ENCODE peak calls at places on chromosomes 4 and X, in eight cellular contexts. F is breast epithelium, U is adrenal gland, B is ovary, C is gastrocnemius medialis, V is suprapubic skin, X is A549, D is GM12891. Y is an unnamed sample.

GRCh38 chrX:17549005-17549685 is 174.1 kb downstream of the NHS start:
- DNase-seq in X (no peak), V (no peak), C (no peak), U (no peak), B (no peak), D (no peak), F (no peak), Y (no peak)

GRCh38 chr4:52052475-52052780 is 1.3 kb downstream of the SPATA18 start:
- DNase-seq in F (peak), C (no peak), B (no peak), D (peak), X (no peak), V (no peak), U (no peak), Y (peak)

GRCh38 chr4:137467537-137467936 is 64.8 kb downstream of the PCDH18 start:
- DNase-seq in V (no peak), B (no peak), D (no peak), U (no peak), X (no peak), F (no peak), C (no peak), Y (no peak)

GRCh38 chr4:100190643-100191600 is 654 bp upstream of the DDIT4L start:
- DNase-seq in D (no peak), V (no peak), F (no peak), C (peak), U (no peak), X (no peak), B (peak), Y (no peak)

GRCh38 chr4:54843946-54844345 is 186.2 kb downstream of the KIT start:
- DNase-seq in D (no peak), C (no peak), V (no peak), B (no peak), F (no peak), U (no peak), X (no peak), Y (no peak)

GRCh38 chr4:3316146-3316545 is 23.3 kb downstream of the RGS12 start:
- DNase-seq in U (peak), C (no peak), B (no peak), V (peak), F (no peak), D (no peak), X (no peak), Y (no peak)

GRCh38 chrX:43813898-43814297 is 68.4 kb downstream of the MAOB start:
- DNase-seq in B (no peak), D (no peak), C (peak), F (no peak), X (no peak), V (no peak), U (no peak), Y (peak)

GRCh38 chrX:102959471-102959870 is 22.4 kb downstream of the RAB40AL start:
- DNase-seq in F (no peak), X (no peak), V (no peak), C (no peak), U (no peak), D (no peak), B (no peak), Y (no peak)

GRCh38 chrX:47129879-47130358 is 14.6 kb downstream of the NDUFB11 start:
- DNase-seq in F (no peak), B (no peak), D (no peak), U (no peak), C (no peak), X (no peak), V (no peak), Y (no peak)

GRCh38 chr4:156642161-156642560 is 329.4 kb downstream of the PDGFC start:
- DNase-seq in B (no peak), D (no peak), X (no peak), F (no peak), V (no peak), C (no peak), U (no peak), Y (no peak)

GRCh38 chr4:83625807-83626206 is 89.9 kb downstream of the GPAT3 start:
- DNase-seq in V (no peak), U (no peak), B (no peak), D (no peak), F (no peak), X (no peak), C (peak), Y (no peak)

GRCh38 chr4:78242071-78242470 is 184.9 kb downstream of the FRAS1 start:
- DNase-seq in D (no peak), U (no peak), C (no peak), F (no peak), X (no peak), V (no peak), B (no peak), Y (no peak)

GRCh38 chr4:78592104-78592783 is 40.7 kb downstream of the ANXA3 start:
- DNase-seq in C (no peak), X (no peak), B (no peak), F (no peak), D (no peak), U (no peak), V (no peak), Y (peak)

GRCh38 chrX:118726887-118727685 is at the start of gene IL13RA1:
- DNase-seq in U (peak), B (peak), C (peak), X (peak), F (peak), D (no peak), V (peak), Y (peak)

GRCh38 chr4:24702266-24702665 is 93.1 kb upstream of the SOD3 start:
- DNase-seq in D (no peak), B (no peak), X (no peak), F (no peak), U (no peak), V (no peak), C (no peak), Y (no peak)

GRCh38 chr4:145276044-145276443 is 95.7 kb upstream of the OTUD4 start:
- DNase-seq in C (no peak), B (no peak), F (no peak), V (no peak), D (no peak), U (no peak), X (no peak), Y (no peak)

DNA sequence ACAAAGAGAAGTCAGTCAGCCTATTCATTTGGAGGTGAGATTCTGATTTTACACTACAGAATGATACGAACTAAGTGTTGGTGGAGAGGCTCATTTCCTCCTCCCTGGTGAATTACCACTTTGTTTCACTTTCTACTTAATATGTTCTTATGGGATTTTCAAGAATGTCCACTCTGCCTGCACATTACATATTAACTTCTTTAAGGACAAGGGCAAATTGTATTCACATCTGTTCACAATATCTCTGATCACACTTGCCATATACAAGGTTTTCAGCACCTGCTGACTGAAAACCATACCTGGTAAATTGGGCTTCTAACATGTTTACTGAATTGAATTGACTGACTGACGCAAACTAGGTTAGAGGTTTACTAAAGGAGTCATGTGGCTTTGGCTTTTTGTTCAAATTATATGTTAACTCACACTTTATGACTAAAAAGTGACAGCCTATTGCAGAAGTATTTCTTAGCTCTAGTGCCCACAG is 188.4 kb upstream of the MBNL3 start:
- DNase-seq in D (no peak), V (no peak), F (no peak), C (no peak), U (no peak), B (no peak), X (no peak), Y (no peak)
- TF ChIP-seq POLR2A in D (no peak), V (no peak), F (no peak), C (no peak), U (no peak), B (no peak), X (no peak), Y (no peak)

GRCh38 chr4:26885912-26886274 is 25.3 kb downstream of the STIM2 start:
- DNase-seq in V (no peak), C (no peak), U (no peak), B (no peak), X (no peak), D (peak), F (no peak), Y (peak)
- TF ChIP-seq POLR2A in V (no peak), C (no peak), U (no peak), B (no peak), X (no peak), D (no peak), F (no peak), Y (no peak)

GRCh38 chr4:1055721-1056590 is 44.5 kb downstream of the FGFRL1 start:
- DNase-seq in F (peak), X (no peak), C (no peak), D (no peak), U (no peak), V (peak), B (peak), Y (peak)
- TF ChIP-seq POLR2A in F (no peak), X (no peak), C (no peak), D (no peak), U (no peak), V (no peak), B (no peak), Y (peak)

GRCh38 chr4:184699941-184700340 is 34.0 kb downstream of the CENPU start:
- DNase-seq in F (no peak), B (no peak), X (no peak), C (no peak), D (no peak), V (no peak), U (no peak), Y (no peak)
- TF ChIP-seq POLR2A in F (no peak), B (no peak), X (no peak), C (no peak), D (no peak), V (no peak), U (no peak), Y (no peak)

GRCh38 chr4:47913328-47913727 is 1.1 kb downstream of the NFXL1 start:
- DNase-seq in C (no peak), D (no peak), X (no peak), F (no peak), U (no peak), V (no peak), B (no peak), Y (peak)

GRCh38 chr4:47913858-47914218 is 545 bp downstream of the NFXL1 start:
- DNase-seq in B (peak), V (peak), C (peak), U (peak), D (peak), F (peak), X (peak), Y (peak)

GRCh38 chr4:47915378-47915777 is 995 bp upstream of the NFXL1 start:
- DNase-seq in U (no peak), B (no peak), V (no peak), F (no peak), D (no peak), X (no peak), C (no peak), Y (peak)

GRCh38 chr4:47914926-47915237 is 499 bp upstream of the NFXL1 start:
- DNase-seq in V (no peak), D (no peak), B (no peak), C (no peak), X (no peak), F (no peak), U (no peak), Y (no peak)

DNA sequence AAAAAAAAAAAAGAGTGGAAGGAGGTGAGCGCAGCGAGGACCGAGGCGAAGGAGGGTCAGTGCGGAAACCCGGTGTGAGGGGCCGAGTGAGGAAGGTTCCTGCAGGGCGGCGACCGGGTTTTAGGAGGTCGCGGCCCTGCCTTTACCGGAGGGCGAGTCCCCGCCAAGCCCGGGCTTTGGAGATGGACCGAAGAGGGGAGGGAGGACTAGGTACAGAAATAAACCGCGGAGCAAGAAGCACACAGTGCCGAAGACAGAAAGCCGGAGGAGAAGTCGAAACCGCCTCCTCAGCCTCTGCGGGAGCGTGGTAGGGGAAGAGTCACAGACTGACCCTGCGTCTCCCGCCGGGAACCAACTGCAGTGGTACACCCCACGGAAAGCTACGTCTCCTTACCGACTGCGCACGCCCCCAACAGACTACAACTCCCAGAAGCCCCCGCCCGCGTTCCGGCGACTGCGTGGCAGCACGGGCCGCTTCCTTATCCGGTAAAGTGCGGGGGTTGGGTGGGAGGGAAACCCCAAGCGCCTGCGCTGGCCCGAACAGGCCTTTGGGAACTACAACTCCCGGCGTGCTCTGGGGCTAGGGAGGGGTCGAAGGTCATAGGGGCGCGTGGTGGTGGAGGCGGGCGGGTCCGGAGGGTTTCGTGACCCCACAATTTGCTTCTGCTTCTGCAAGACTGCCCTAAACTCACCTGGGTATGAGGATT is at the start of gene NFXL1:
- DNase-seq in U (peak), X (peak), F (peak), D (peak), V (peak), C (peak), B (peak), Y (peak)
- TF ChIP-seq POLR2A in U (peak), X (peak), F (peak), D (peak), V (peak), C (peak), B (peak), Y (peak)